ENCODE peak calls at places on chromosomes 12 and 14, in nine cellular contexts. One of them, this sample, is unnamed.
A peak's percentile ranks its signal among the peaks of the same experiment; 100 is the strongest.

GRCh38 chr14:104795468-104795780 is at the start of gene AKT1:
- DNase-seq in CD8-positive, alpha-beta memory T cell: no peak
- DNase-seq in mesendoderm: no peak
- DNase-seq in substantia nigra: no peak
- DNase-seq in AG04450: no peak
- DNase-seq in pancreas: no peak
- DNase-seq in tibial artery: no peak
- DNase-seq in suprapubic skin: no peak
- DNase-seq in testis: no peak
- DNase-seq in this sample: no peak

GRCh38 chr12:110175201-110175600 is 51.0 kb downstream of the IFT81 start:
- DNase-seq in tibial artery: no peak
- DNase-seq in substantia nigra: no peak
- DNase-seq in AG04450: no peak
- DNase-seq in CD8-positive, alpha-beta memory T cell: no peak
- DNase-seq in mesendoderm: no peak
- DNase-seq in suprapubic skin: no peak
- DNase-seq in testis: no peak
- DNase-seq in pancreas: no peak
- DNase-seq in this sample: no peak

GRCh38 chr12:108447168-108447840 is 67.8 kb upstream of the FICD start:
- DNase-seq in mesendoderm: peak; percentile 88
- DNase-seq in testis: no peak
- DNase-seq in CD8-positive, alpha-beta memory T cell: no peak
- DNase-seq in AG04450: no peak
- DNase-seq in tibial artery: no peak
- DNase-seq in pancreas: no peak
- DNase-seq in substantia nigra: no peak
- DNase-seq in suprapubic skin: no peak
- DNase-seq in this sample: no peak

GRCh38 chr14:101101456-101102056 is 198.0 kb upstream of the RTL1 start:
- DNase-seq in pancreas: no peak
- DNase-seq in substantia nigra: no peak
- DNase-seq in AG04450: no peak
- DNase-seq in suprapubic skin: peak; percentile 70
- DNase-seq in testis: peak; percentile 3
- DNase-seq in CD8-positive, alpha-beta memory T cell: no peak
- DNase-seq in tibial artery: peak; percentile 15
- DNase-seq in mesendoderm: peak; percentile 83
- DNase-seq in this sample: peak; percentile 7

GRCh38 chr12:622420-622819 is 40.8 kb downstream of the NINJ2 start:
- DNase-seq in substantia nigra: no peak
- DNase-seq in mesendoderm: no peak
- DNase-seq in CD8-positive, alpha-beta memory T cell: no peak
- DNase-seq in AG04450: no peak
- DNase-seq in testis: no peak
- DNase-seq in tibial artery: no peak
- DNase-seq in pancreas: no peak
- DNase-seq in suprapubic skin: no peak
- DNase-seq in this sample: no peak

GRCh38 chr12:74245458-74245857 is 292.2 kb upstream of the ATXN7L3B start:
- DNase-seq in substantia nigra: no peak
- DNase-seq in pancreas: no peak
- DNase-seq in mesendoderm: no peak
- DNase-seq in suprapubic skin: no peak
- DNase-seq in CD8-positive, alpha-beta memory T cell: no peak
- DNase-seq in tibial artery: no peak
- DNase-seq in testis: no peak
- DNase-seq in AG04450: no peak
- DNase-seq in this sample: no peak

GRCh38 chr12:119020377-119021360 is 39.3 kb downstream of the SRRM4 start:
- DNase-seq in pancreas: peak; percentile 40
- DNase-seq in testis: peak; percentile 88
- DNase-seq in suprapubic skin: no peak
- DNase-seq in AG04450: no peak
- DNase-seq in substantia nigra: no peak
- DNase-seq in mesendoderm: peak; percentile 88
- DNase-seq in CD8-positive, alpha-beta memory T cell: no peak
- DNase-seq in tibial artery: no peak
- DNase-seq in this sample: no peak

GRCh38 chr12:132761032-132761910 is at the start of gene ANKLE2:
- DNase-seq in AG04450: no peak
- DNase-seq in tibial artery: peak; percentile 29
- DNase-seq in mesendoderm: peak; percentile 58
- DNase-seq in CD8-positive, alpha-beta memory T cell: peak; percentile 68
- DNase-seq in suprapubic skin: peak; percentile 84
- DNase-seq in substantia nigra: peak; percentile 54
- DNase-seq in testis: peak; percentile 56
- DNase-seq in pancreas: no peak
- DNase-seq in this sample: no peak

GRCh38 chr14:71399057-71399487 is 491.8 kb downstream of the PCNX1 start:
- DNase-seq in suprapubic skin: no peak
- DNase-seq in pancreas: no peak
- DNase-seq in CD8-positive, alpha-beta memory T cell: peak; percentile 41
- DNase-seq in AG04450: no peak
- DNase-seq in mesendoderm: no peak
- DNase-seq in substantia nigra: no peak
- DNase-seq in testis: no peak
- DNase-seq in tibial artery: no peak
- DNase-seq in this sample: no peak

GRCh38 chr14:52031781-52032180 is 37.1 kb downstream of the NID2 start:
- DNase-seq in suprapubic skin: no peak
- DNase-seq in mesendoderm: no peak
- DNase-seq in AG04450: no peak
- DNase-seq in pancreas: no peak
- DNase-seq in substantia nigra: no peak
- DNase-seq in testis: no peak
- DNase-seq in CD8-positive, alpha-beta memory T cell: no peak
- DNase-seq in tibial artery: peak; percentile 50
- DNase-seq in this sample: peak; percentile 27

GRCh38 chr12:78530065-78530765 is 334.4 kb upstream of the SYT1 start:
- DNase-seq in testis: no peak
- DNase-seq in tibial artery: no peak
- DNase-seq in suprapubic skin: no peak
- DNase-seq in CD8-positive, alpha-beta memory T cell: no peak
- DNase-seq in mesendoderm: peak; percentile 54
- DNase-seq in pancreas: no peak
- DNase-seq in AG04450: peak; percentile 10
- DNase-seq in substantia nigra: no peak
- DNase-seq in this sample: no peak

GRCh38 chr12:86634706-86635410 is 378.7 kb upstream of the MGAT4C start:
- DNase-seq in AG04450: no peak
- DNase-seq in testis: no peak
- DNase-seq in tibial artery: no peak
- DNase-seq in mesendoderm: no peak
- DNase-seq in CD8-positive, alpha-beta memory T cell: no peak
- DNase-seq in suprapubic skin: no peak
- DNase-seq in substantia nigra: no peak
- DNase-seq in pancreas: no peak
- DNase-seq in this sample: no peak

GRCh38 chr12:88793091-88793490 is 212.8 kb upstream of the KITLG start:
- DNase-seq in suprapubic skin: no peak
- DNase-seq in tibial artery: no peak
- DNase-seq in pancreas: no peak
- DNase-seq in mesendoderm: no peak
- DNase-seq in testis: no peak
- DNase-seq in substantia nigra: no peak
- DNase-seq in AG04450: no peak
- DNase-seq in CD8-positive, alpha-beta memory T cell: no peak
- DNase-seq in this sample: no peak

GRCh38 chr12:93785262-93786010 is 108.3 kb downstream of the CRADD start:
- DNase-seq in testis: peak; percentile 31
- DNase-seq in mesendoderm: peak; percentile 96
- DNase-seq in AG04450: no peak
- DNase-seq in CD8-positive, alpha-beta memory T cell: peak; percentile 30
- DNase-seq in tibial artery: peak; percentile 73
- DNase-seq in pancreas: no peak
- DNase-seq in substantia nigra: no peak
- DNase-seq in suprapubic skin: no peak
- DNase-seq in this sample: peak; percentile 50

GRCh38 chr12:93950321-93950720 is 198.1 kb upstream of the PLXNC1 start:
- DNase-seq in tibial artery: no peak
- DNase-seq in substantia nigra: no peak
- DNase-seq in CD8-positive, alpha-beta memory T cell: no peak
- DNase-seq in AG04450: no peak
- DNase-seq in suprapubic skin: no peak
- DNase-seq in pancreas: no peak
- DNase-seq in testis: no peak
- DNase-seq in mesendoderm: no peak
- DNase-seq in this sample: no peak

GRCh38 chr12:53560912-53561589 is 53.8 kb upstream of the NPFF start:
- DNase-seq in suprapubic skin: no peak
- DNase-seq in mesendoderm: no peak
- DNase-seq in pancreas: no peak
- DNase-seq in testis: no peak
- DNase-seq in AG04450: no peak
- DNase-seq in substantia nigra: no peak
- DNase-seq in CD8-positive, alpha-beta memory T cell: no peak
- DNase-seq in tibial artery: no peak
- DNase-seq in this sample: no peak

GRCh38 chr12:54932691-54933090 is 51.9 kb downstream of the TESPA1 start:
- DNase-seq in pancreas: no peak
- DNase-seq in suprapubic skin: no peak
- DNase-seq in mesendoderm: no peak
- DNase-seq in CD8-positive, alpha-beta memory T cell: no peak
- DNase-seq in tibial artery: no peak
- DNase-seq in substantia nigra: no peak
- DNase-seq in testis: no peak
- DNase-seq in AG04450: no peak
- DNase-seq in this sample: no peak

GRCh38 chr12:119505001-119505400 is 88.6 kb upstream of the TMEM233 start:
- DNase-seq in AG04450: no peak
- DNase-seq in substantia nigra: no peak
- DNase-seq in suprapubic skin: no peak
- DNase-seq in pancreas: no peak
- DNase-seq in mesendoderm: peak; percentile 51
- DNase-seq in testis: no peak
- DNase-seq in CD8-positive, alpha-beta memory T cell: no peak
- DNase-seq in tibial artery: no peak
- DNase-seq in this sample: no peak

GRCh38 chr14:19993438-19993837 is 8.5 kb upstream of the OR4Q2 start:
- DNase-seq in tibial artery: no peak
- DNase-seq in mesendoderm: no peak
- DNase-seq in AG04450: no peak
- DNase-seq in substantia nigra: no peak
- DNase-seq in testis: no peak
- DNase-seq in CD8-positive, alpha-beta memory T cell: no peak
- DNase-seq in pancreas: no peak
- DNase-seq in suprapubic skin: no peak
- DNase-seq in this sample: no peak

DNA sequence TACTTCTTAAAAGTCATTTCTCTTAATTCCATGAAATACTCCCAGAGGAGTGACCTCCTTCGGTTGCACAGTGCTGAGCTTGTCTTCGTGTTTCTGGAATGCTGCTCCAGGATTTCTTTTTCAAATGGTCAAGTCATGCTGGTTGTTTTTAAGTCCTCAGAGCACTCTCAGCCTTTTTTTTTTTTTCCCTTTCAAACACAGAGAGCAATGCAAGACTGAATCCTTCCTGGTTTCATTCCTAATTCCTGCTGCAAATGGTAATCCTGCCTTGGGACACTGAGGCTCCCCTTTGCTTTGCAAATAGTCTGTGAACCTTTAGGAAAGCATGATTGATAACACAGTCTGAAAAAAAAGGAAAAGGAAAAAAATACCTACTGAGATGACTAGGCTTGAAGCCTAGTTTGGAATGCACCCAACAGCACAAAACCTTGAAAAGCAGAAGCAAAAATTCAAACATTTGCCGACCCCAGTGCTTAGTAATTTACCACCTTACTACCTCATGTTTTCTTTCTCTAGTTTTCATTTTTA is 233.1 kb upstream of the DAAM1 start:
- DNase-seq in AG04450: no peak
- DNase-seq in substantia nigra: no peak
- DNase-seq in suprapubic skin: no peak
- DNase-seq in tibial artery: no peak
- DNase-seq in testis: no peak
- DNase-seq in CD8-positive, alpha-beta memory T cell: no peak
- DNase-seq in mesendoderm: peak; percentile 77
- DNase-seq in pancreas: no peak
- DNase-seq in this sample: no peak
- H3K27ac ChIP-seq in AG04450: no peak overlapping the region
- H3K27ac ChIP-seq in substantia nigra: no peak overlapping the region
- H3K27ac ChIP-seq in suprapubic skin: no peak overlapping the region
- H3K27ac ChIP-seq in tibial artery: no peak overlapping the region
- H3K27ac ChIP-seq in testis: no peak overlapping the region
- H3K27ac ChIP-seq in CD8-positive, alpha-beta memory T cell: no peak overlapping the region
- H3K27ac ChIP-seq in mesendoderm: no peak overlapping the region
- H3K27ac ChIP-seq in pancreas: no peak overlapping the region
- H3K27ac ChIP-seq in this sample: no peak overlapping the region

DNA sequence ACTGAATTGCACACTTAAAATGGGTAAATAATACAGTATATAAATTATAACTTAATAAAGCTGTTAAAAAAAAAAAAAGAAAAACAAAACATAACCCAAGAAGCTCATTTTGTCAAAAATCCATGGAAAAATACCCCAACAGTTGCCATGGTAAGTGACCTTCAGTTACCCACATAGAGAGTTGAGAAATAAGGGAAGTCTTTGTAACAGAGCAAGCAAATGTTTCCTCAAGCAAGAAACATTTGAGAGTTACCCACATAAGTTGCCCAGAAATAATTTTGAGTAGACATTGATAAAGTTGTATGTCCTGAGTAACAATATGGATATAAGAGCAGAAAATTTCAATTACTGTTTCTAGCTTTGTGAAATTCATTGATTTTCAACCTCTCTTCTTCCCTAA is 227.4 kb downstream of the CCDC59 start:
- DNase-seq in CD8-positive, alpha-beta memory T cell: no peak
- DNase-seq in testis: no peak
- DNase-seq in substantia nigra: no peak
- DNase-seq in AG04450: no peak
- DNase-seq in suprapubic skin: no peak
- DNase-seq in mesendoderm: no peak
- DNase-seq in pancreas: no peak
- DNase-seq in tibial artery: no peak
- DNase-seq in this sample: no peak
- H3K27ac ChIP-seq in CD8-positive, alpha-beta memory T cell: no peak overlapping the region
- H3K27ac ChIP-seq in testis: no peak overlapping the region
- H3K27ac ChIP-seq in substantia nigra: no peak overlapping the region
- H3K27ac ChIP-seq in AG04450: no peak overlapping the region
- H3K27ac ChIP-seq in suprapubic skin: no peak overlapping the region
- H3K27ac ChIP-seq in mesendoderm: no peak overlapping the region
- H3K27ac ChIP-seq in pancreas: no peak overlapping the region
- H3K27ac ChIP-seq in tibial artery: no peak overlapping the region
- H3K27ac ChIP-seq in this sample: no peak overlapping the region

GRCh38 chr14:94483071-94483451 is 7.1 kb upstream of the SERPINA9 start:
- DNase-seq in tibial artery: no peak
- DNase-seq in substantia nigra: no peak
- DNase-seq in pancreas: no peak
- DNase-seq in testis: no peak
- DNase-seq in AG04450: no peak
- DNase-seq in suprapubic skin: no peak
- DNase-seq in CD8-positive, alpha-beta memory T cell: no peak
- DNase-seq in mesendoderm: no peak
- DNase-seq in this sample: no peak
- H3K27ac ChIP-seq in tibial artery: no peak overlapping the region
- H3K27ac ChIP-seq in substantia nigra: no peak overlapping the region
- H3K27ac ChIP-seq in pancreas: no peak overlapping the region
- H3K27ac ChIP-seq in testis: no peak overlapping the region
- H3K27ac ChIP-seq in AG04450: no peak overlapping the region
- H3K27ac ChIP-seq in suprapubic skin: no peak overlapping the region
- H3K27ac ChIP-seq in CD8-positive, alpha-beta memory T cell: no peak overlapping the region
- H3K27ac ChIP-seq in mesendoderm: no peak overlapping the region
- H3K27ac ChIP-seq in this sample: no peak overlapping the region

GRCh38 chr12:82207556-82207955 is 150.6 kb downstream of the CCDC59 start:
- DNase-seq in substantia nigra: no peak
- DNase-seq in suprapubic skin: no peak
- DNase-seq in mesendoderm: no peak
- DNase-seq in tibial artery: no peak
- DNase-seq in testis: no peak
- DNase-seq in pancreas: no peak
- DNase-seq in CD8-positive, alpha-beta memory T cell: no peak
- DNase-seq in AG04450: no peak
- DNase-seq in this sample: no peak

GRCh38 chr12:82203076-82203475 is 155.1 kb downstream of the CCDC59 start:
- DNase-seq in mesendoderm: no peak
- DNase-seq in suprapubic skin: no peak
- DNase-seq in pancreas: no peak
- DNase-seq in testis: no peak
- DNase-seq in AG04450: no peak
- DNase-seq in CD8-positive, alpha-beta memory T cell: no peak
- DNase-seq in substantia nigra: no peak
- DNase-seq in tibial artery: no peak
- DNase-seq in this sample: no peak
- H3K27ac ChIP-seq in mesendoderm: no peak overlapping the region
- H3K27ac ChIP-seq in suprapubic skin: no peak overlapping the region
- H3K27ac ChIP-seq in pancreas: no peak overlapping the region
- H3K27ac ChIP-seq in testis: no peak overlapping the region
- H3K27ac ChIP-seq in AG04450: no peak overlapping the region
- H3K27ac ChIP-seq in CD8-positive, alpha-beta memory T cell: no peak overlapping the region
- H3K27ac ChIP-seq in substantia nigra: no peak overlapping the region
- H3K27ac ChIP-seq in tibial artery: no peak overlapping the region
- H3K27ac ChIP-seq in this sample: no peak overlapping the region

This sample was measured in breast epithelium.